ENCODE peak calls at places on chromosome 15, in five cellular contexts. K, U, L, B and I are unnamed samples.

GRCh38 chr15:38863381-38863780 is 298.8 kb upstream of the RASGRP1 start:
- DNase-seq in U (no peak), B (no peak), K (no peak), L (no peak), I (no peak)

GRCh38 chr15:74889882-74890768 is at the start of gene MPI:
- DNase-seq in B (peak; percentile 92), L (peak; percentile 89), K (peak; percentile 88), U (peak; percentile 90), I (peak; percentile 97)

GRCh38 chr15:37016287-37016686 is 84.1 kb downstream of the MEIS2 start:
- DNase-seq in U (no peak), K (no peak), L (no peak), B (no peak), I (no peak)

GRCh38 chr15:69225355-69226027 is 65.1 kb downstream of the GLCE start:
- DNase-seq in K (no peak), B (peak; percentile 18), U (no peak), L (no peak), I (no peak)

GRCh38 chr15:82832601-82833209 is 23.3 kb downstream of the WHAMM start:
- DNase-seq in L (no peak), K (no peak), U (no peak), B (no peak), I (no peak)

GRCh38 chr15:62545392-62546227 is 380.5 kb upstream of the C2CD4B start:
- DNase-seq in K (no peak), U (peak; percentile 80), L (no peak), B (no peak), I (no peak)

GRCh38 chr15:92853222-92853621 is 46.9 kb upstream of the CHD2 start:
- DNase-seq in K (no peak), U (no peak), L (no peak), B (no peak), I (no peak)

GRCh38 chr15:40338041-40338657 is 2.6 kb downstream of the CCDC9B start:
- DNase-seq in K (peak; percentile 79), B (peak; percentile 89), U (peak; percentile 86), L (peak; percentile 83), I (peak; percentile 92)

GRCh38 chr15:40637221-40637745 is 43.2 kb downstream of the KNL1 start:
- DNase-seq in B (no peak), K (no peak), L (no peak), U (no peak), I (no peak)

GRCh38 chr15:44385344-44385942 is 42.0 kb upstream of the CTDSPL2 start:
- DNase-seq in K (no peak), U (no peak), B (no peak), L (no peak), I (no peak)

GRCh38 chr15:95162967-95163531 is 931.7 kb downstream of the MCTP2 start:
- DNase-seq in K (no peak), L (no peak), B (no peak), U (no peak), I (no peak)

GRCh38 chr15:72179950-72180581 is 17.5 kb downstream of the GRAMD2A start:
- DNase-seq in U (no peak), L (no peak), B (no peak), K (no peak), I (peak; percentile 33)

GRCh38 chr15:84766461-84767005 is 18.1 kb downstream of the ZNF592 start:
- DNase-seq in B (no peak), K (no peak), U (no peak), L (no peak), I (no peak)

GRCh38 chr15:94951538-94951937 is 720.2 kb downstream of the MCTP2 start:
- DNase-seq in B (no peak), K (no peak), U (no peak), L (no peak), I (no peak)

GRCh38 chr15:63256433-63256884 is 20.9 kb upstream of the APH1B start:
- DNase-seq in L (no peak), U (no peak), K (no peak), B (no peak), I (no peak)

GRCh38 chr15:84878504-84878903 is 6.0 kb upstream of the SLC28A1 start:
- DNase-seq in B (peak; percentile 66), U (no peak), K (peak; percentile 60), L (peak; percentile 70), I (peak; percentile 66)

GRCh38 chr15:81480645-81481053 is 106.6 kb upstream of the TMC3 start:
- DNase-seq in K (no peak), U (no peak), B (peak; percentile 80), L (no peak), I (no peak)

GRCh38 chr15:62190257-62190656 is 25.2 kb upstream of the C2CD4B start:
- DNase-seq in K (no peak), B (no peak), U (no peak), L (no peak), I (no peak)

GRCh38 chr15:46260937-46261336 is 626.1 kb downstream of the SQOR start:
- DNase-seq in B (no peak), U (no peak), K (no peak), L (no peak), I (no peak)

GRCh38 chr15:54256190-54256589 is 277.9 kb downstream of the UNC13C start:
- DNase-seq in B (no peak), U (no peak), L (no peak), K (no peak), I (no peak)

GRCh38 chr15:66483131-66483566 is 14.4 kb downstream of the SNAPC5 start:
- DNase-seq in K (no peak), L (no peak), U (no peak), B (no peak), I (no peak)

GRCh38 chr15:25173241-25174028 is 218.6 kb downstream of the SNRPN start:
- DNase-seq in L (peak; percentile 39), K (no peak), B (no peak), U (no peak), I (peak; percentile 23)

GRCh38 chr15:79218588-79219200 is 63.8 kb upstream of the ANKRD34C start:
- DNase-seq in K (no peak), L (no peak), U (no peak), B (peak; percentile 18), I (no peak)

GRCh38 chr15:70856884-70857546 is 3.1 kb upstream of the LARP6 start:
- DNase-seq in U (peak; percentile 91), L (no peak), K (peak; percentile 62), B (no peak), I (peak; percentile 46)

GRCh38 chr15:95761742-95762141 is 568.8 kb upstream of the NR2F2 start:
- DNase-seq in U (no peak), B (peak; percentile 38), L (no peak), K (no peak), I (no peak)

GRCh38 chr15:62726461-62726860 is 316.1 kb upstream of the TPM1 start:
- DNase-seq in L (no peak), B (no peak), U (no peak), K (no peak), I (no peak)

GRCh38 chr15:58346361-58346760 is 85.4 kb upstream of the LIPC start:
- DNase-seq in U (no peak), B (no peak), K (no peak), L (no peak), I (no peak)

GRCh38 chr15:59299919-59300617 is 72.6 kb downstream of the MYO1E start:
- DNase-seq in U (peak; percentile 92), K (peak; percentile 45), L (peak; percentile 78), B (no peak), I (peak; percentile 88)

GRCh38 chr15:74179101-74179841 is 5.8 kb downstream of the ISLR start:
- DNase-seq in U (peak; percentile 98), L (no peak), K (peak; percentile 78), B (no peak), I (no peak)

GRCh38 chr15:53962646-53963561 is 15.3 kb upstream of the UNC13C start:
- DNase-seq in U (no peak), B (peak; percentile 56), L (no peak), K (no peak), I (peak; percentile 23)

GRCh38 chr15:100204211-100204610 is 137.6 kb downstream of the ADAMTS17 start:
- DNase-seq in B (no peak), U (no peak), K (no peak), L (no peak), I (no peak)
- H3K4me1 ChIP-seq in B (peaks cover 8% of the 10 kb centered on the region), U (no peaks in the 10 kb centered on the region), K (peaks cover 17% of the 10 kb centered on the region), L (peaks cover 21% of the 10 kb centered on the region), I (no peaks in the 10 kb centered on the region)

DNA sequence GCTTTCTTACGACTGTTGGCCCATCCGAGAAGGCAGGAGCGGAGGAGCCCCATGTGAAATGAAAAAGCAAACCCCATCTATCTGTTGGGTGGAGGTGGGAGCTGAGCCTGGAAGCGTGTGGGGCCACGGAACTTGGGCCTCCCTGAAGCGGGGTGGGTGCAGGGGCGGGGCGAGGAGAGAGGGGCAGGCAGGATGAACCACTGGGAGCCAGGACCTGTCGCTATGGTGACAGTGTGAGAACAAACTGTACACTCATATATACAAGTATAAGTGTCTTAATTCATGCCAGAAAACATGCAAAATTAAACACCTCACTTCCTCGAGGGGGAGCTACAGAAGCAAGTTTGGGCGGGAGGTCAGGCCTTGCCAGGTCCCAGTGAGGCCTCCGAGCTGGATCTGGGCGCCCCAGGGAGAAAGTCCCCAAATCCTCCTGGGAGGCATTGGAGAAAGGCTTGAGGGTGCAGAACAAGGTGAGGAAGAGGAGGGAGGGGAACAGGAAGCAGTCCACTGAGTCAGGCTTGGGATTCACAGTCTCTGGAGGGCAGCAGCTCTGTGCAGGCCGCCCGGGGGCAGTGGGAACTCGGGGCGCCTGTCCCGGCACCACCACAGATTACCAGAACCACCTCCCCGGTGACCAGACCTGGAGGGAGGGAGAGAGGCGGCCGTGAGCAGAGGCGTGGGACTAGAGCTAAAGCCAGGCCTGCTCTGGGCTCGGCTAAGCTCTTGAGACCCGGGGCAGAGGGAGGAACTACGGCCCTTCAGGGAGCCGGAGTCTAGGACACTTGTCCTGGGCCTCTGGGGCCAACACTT is 34.8 kb downstream of the RBPMS2 start:
- DNase-seq in L (no peak), K (peak; percentile 83), B (no peak), U (peak; percentile 84), I (peak; percentile 65)
- H3K4me3 ChIP-seq in L (no peak overlapping the region), K (peak overlapping the region; percentile 42), B (no peak overlapping the region), U (no peak overlapping the region), I (no peak overlapping the region)

GRCh38 chr15:98683821-98684220 is 35.5 kb downstream of the IGF1R start:
- DNase-seq in U (no peak), L (no peak), B (no peak), K (no peak), I (no peak)
- H3K4me1 ChIP-seq in U (peaks cover 29% of the 10 kb centered on the region), L (peaks cover 22% of the 10 kb centered on the region), B (peaks cover 22% of the 10 kb centered on the region), K (peaks cover 90% of the 10 kb centered on the region), I (peaks cover 15% of the 10 kb centered on the region)

DNA sequence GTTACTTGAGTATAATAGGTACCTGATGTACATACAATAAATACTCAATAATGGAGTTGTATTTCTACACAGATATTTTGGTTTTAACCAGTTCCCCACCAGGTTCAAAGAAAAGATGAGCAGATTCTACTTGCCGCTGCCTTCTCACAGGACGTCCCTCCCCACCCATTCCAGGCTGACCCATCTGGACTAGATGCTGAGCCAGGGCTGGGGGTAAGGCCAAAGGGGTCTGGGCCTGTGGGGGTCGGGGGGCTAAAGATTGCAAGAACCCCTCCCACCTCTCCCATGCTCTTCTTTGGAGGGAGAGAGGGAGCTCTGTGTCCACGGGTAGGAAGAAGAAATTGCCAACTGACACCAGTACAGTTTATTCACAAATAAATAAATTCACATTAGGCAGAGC is 1.5 kb downstream of the MESP1 start:
- DNase-seq in L (no peak), U (no peak), K (no peak), B (no peak), I (no peak)
- H3K4me3 ChIP-seq in L (no peak overlapping the region), U (no peak overlapping the region), K (peak overlapping the region; percentile 79), B (no peak overlapping the region), I (peak overlapping the region; percentile 56)

GRCh38 chr15:87528873-87529272 is 727.7 kb downstream of the NTRK3 start:
- DNase-seq in U (no peak), L (no peak), K (no peak), B (no peak), I (no peak)
- H3K4me1 ChIP-seq in U (no peaks in the 10 kb centered on the region), L (no peaks in the 10 kb centered on the region), K (peaks cover 5% of the 10 kb centered on the region), B (no peaks in the 10 kb centered on the region), I (no peaks in the 10 kb centered on the region)